ENCODE peak calls at places on chromosome 1, in five cellular contexts. One of them, this sample, is unnamed.

GRCh38 chr1:54995013-54995760 is 3.5 kb upstream of the BSND start:
- DNase-seq in heart left ventricle: no peak
- DNase-seq in fibroblast of pulmonary artery: no peak
- DNase-seq in KG1: no peak
- DNase-seq in stimulated activated CD8-positive, alpha-beta memory T cell treated with anti-CD3 and anti-CD28 coated beads, Interleukin-7, amount 100 ng/mL, for 1 hour: no peak
- DNase-seq in this sample: no peak

GRCh38 chr1:246526915-246527314 is 19.8 kb upstream of the SMYD3 start:
- DNase-seq in heart left ventricle: no peak
- DNase-seq in fibroblast of pulmonary artery: no peak
- DNase-seq in KG1: no peak
- DNase-seq in stimulated activated CD8-positive, alpha-beta memory T cell treated with anti-CD3 and anti-CD28 coated beads, Interleukin-7, amount 100 ng/mL, for 1 hour: no peak
- DNase-seq in this sample: no peak

GRCh38 chr1:84525738-84526137 is 19.4 kb upstream of the GNG5 start:
- DNase-seq in heart left ventricle: no peak
- DNase-seq in fibroblast of pulmonary artery: no peak
- DNase-seq in KG1: no peak
- DNase-seq in stimulated activated CD8-positive, alpha-beta memory T cell treated with anti-CD3 and anti-CD28 coated beads, Interleukin-7, amount 100 ng/mL, for 1 hour: no peak
- DNase-seq in this sample: no peak

GRCh38 chr1:171220551-171221175 is 27.6 kb upstream of the FMO1 start:
- DNase-seq in heart left ventricle: no peak
- DNase-seq in fibroblast of pulmonary artery: peak; percentile 69
- DNase-seq in KG1: no peak
- DNase-seq in stimulated activated CD8-positive, alpha-beta memory T cell treated with anti-CD3 and anti-CD28 coated beads, Interleukin-7, amount 100 ng/mL, for 1 hour: no peak
- DNase-seq in this sample: no peak

GRCh38 chr1:32215629-32216505 is 6.3 kb downstream of the TMEM234 start:
- DNase-seq in heart left ventricle: peak; percentile 46
- DNase-seq in fibroblast of pulmonary artery: peak; percentile 77
- DNase-seq in KG1: peak; percentile 27
- DNase-seq in stimulated activated CD8-positive, alpha-beta memory T cell treated with anti-CD3 and anti-CD28 coated beads, Interleukin-7, amount 100 ng/mL, for 1 hour: peak; percentile 14
- DNase-seq in this sample: no peak

GRCh38 chr1:179798213-179798863 is 55.2 kb downstream of the FAM163A start:
- DNase-seq in heart left ventricle: no peak
- DNase-seq in fibroblast of pulmonary artery: no peak
- DNase-seq in KG1: no peak
- DNase-seq in stimulated activated CD8-positive, alpha-beta memory T cell treated with anti-CD3 and anti-CD28 coated beads, Interleukin-7, amount 100 ng/mL, for 1 hour: no peak
- DNase-seq in this sample: no peak

GRCh38 chr1:181383695-181384094 is 99.6 kb upstream of the CACNA1E start:
- DNase-seq in heart left ventricle: no peak
- DNase-seq in fibroblast of pulmonary artery: no peak
- DNase-seq in KG1: no peak
- DNase-seq in stimulated activated CD8-positive, alpha-beta memory T cell treated with anti-CD3 and anti-CD28 coated beads, Interleukin-7, amount 100 ng/mL, for 1 hour: no peak
- DNase-seq in this sample: peak; percentile 29

GRCh38 chr1:7726623-7727022 is 44.5 kb upstream of the VAMP3 start:
- DNase-seq in heart left ventricle: peak; percentile 32
- DNase-seq in fibroblast of pulmonary artery: no peak
- DNase-seq in KG1: no peak
- DNase-seq in stimulated activated CD8-positive, alpha-beta memory T cell treated with anti-CD3 and anti-CD28 coated beads, Interleukin-7, amount 100 ng/mL, for 1 hour: no peak
- DNase-seq in this sample: no peak

GRCh38 chr1:1183833-1184775 is 10.4 kb downstream of the TTLL10 start:
- DNase-seq in heart left ventricle: peak; percentile 4
- DNase-seq in fibroblast of pulmonary artery: no peak
- DNase-seq in KG1: no peak
- DNase-seq in stimulated activated CD8-positive, alpha-beta memory T cell treated with anti-CD3 and anti-CD28 coated beads, Interleukin-7, amount 100 ng/mL, for 1 hour: no peak
- DNase-seq in this sample: no peak